ENCODE peak calls at places on chromosomes 5 and 9, in four cellular contexts. One of them, this sample, is unnamed.

GRCh38 chr5:10479226-10479721 is 37.6 kb downstream of the ROPN1L start:
- DNase-seq in H1: no peak
- DNase-seq in GM12878: no peak
- DNase-seq in HepG2: no peak
- DNase-seq in this sample: no peak

GRCh38 chr9:132644251-132644650 is 25.5 kb downstream of the DDX31 start:
- DNase-seq in H1: no peak
- DNase-seq in GM12878: no peak
- DNase-seq in HepG2: peak
- DNase-seq in this sample: peak

GRCh38 chr5:150514708-150515211 is 6.8 kb downstream of the NDST1 start:
- DNase-seq in H1: no peak
- DNase-seq in GM12878: no peak
- DNase-seq in HepG2: peak
- DNase-seq in this sample: no peak

GRCh38 chr9:127021664-127022337 is 100.6 kb downstream of the ANGPTL2 start:
- DNase-seq in H1: no peak
- DNase-seq in GM12878: no peak
- DNase-seq in HepG2: no peak
- DNase-seq in this sample: no peak

GRCh38 chr9:132163457-132163875 is 1.6 kb downstream of the NTNG2 start:
- DNase-seq in H1: no peak
- DNase-seq in GM12878: no peak
- DNase-seq in HepG2: no peak
- DNase-seq in this sample: no peak

GRCh38 chr9:37297592-37297991 is 124.9 kb upstream of the GRHPR start:
- DNase-seq in H1: no peak
- DNase-seq in GM12878: no peak
- DNase-seq in HepG2: no peak
- DNase-seq in this sample: no peak

GRCh38 chr9:21873540-21874221 is 71.2 kb downstream of the MTAP start:
- DNase-seq in H1: no peak
- DNase-seq in GM12878: no peak
- DNase-seq in HepG2: no peak
- DNase-seq in this sample: no peak

GRCh38 chr9:137183980-137184595 is 4.3 kb downstream of the ANAPC2 start:
- DNase-seq in H1: no peak
- DNase-seq in GM12878: no peak
- DNase-seq in HepG2: no peak
- DNase-seq in this sample: no peak

GRCh38 chr5:93035194-93035593 is 545.8 kb downstream of the NR2F1-AS1 start:
- DNase-seq in H1: no peak
- DNase-seq in GM12878: no peak
- DNase-seq in HepG2: no peak
- DNase-seq in this sample: peak

GRCh38 chr9:90942555-90942954 is 140.9 kb downstream of the SYK start:
- DNase-seq in H1: no peak
- DNase-seq in GM12878: peak
- DNase-seq in HepG2: no peak
- DNase-seq in this sample: no peak

GRCh38 chr5:34843482-34843881 is 4.5 kb downstream of the TTC23L start:
- DNase-seq in H1: no peak
- DNase-seq in GM12878: no peak
- DNase-seq in HepG2: no peak
- DNase-seq in this sample: no peak

GRCh38 chr9:131140112-131140511 is 14.7 kb downstream of the NUP214 start:
- DNase-seq in H1: no peak
- DNase-seq in GM12878: no peak
- DNase-seq in HepG2: no peak
- DNase-seq in this sample: no peak

GRCh38 chr9:38390851-38391250 is 1.7 kb upstream of the ALDH1B1 start:
- DNase-seq in H1: no peak
- DNase-seq in GM12878: no peak
- DNase-seq in HepG2: no peak
- DNase-seq in this sample: no peak

GRCh38 chr9:76987594-76988200 is 31.8 kb upstream of the FOXB2 start:
- DNase-seq in H1: peak
- DNase-seq in GM12878: peak
- DNase-seq in HepG2: peak
- DNase-seq in this sample: peak

GRCh38 chr9:118651511-118651910 is 717.7 kb downstream of the BRINP1 start:
- DNase-seq in H1: no peak
- DNase-seq in GM12878: no peak
- DNase-seq in HepG2: no peak
- DNase-seq in this sample: no peak

GRCh38 chr5:140725799-140726471 is 25.7 kb downstream of the ZMAT2 start:
- DNase-seq in H1: peak
- DNase-seq in GM12878: peak
- DNase-seq in HepG2: peak
- DNase-seq in this sample: peak

GRCh38 chr5:151923865-151924264 is 786 bp downstream of the GLRA1 start:
- DNase-seq in H1: peak
- DNase-seq in GM12878: no peak
- DNase-seq in HepG2: no peak
- DNase-seq in this sample: peak

GRCh38 chr9:92289708-92290390 is 3.6 kb downstream of the IARS1 start:
- DNase-seq in H1: no peak
- DNase-seq in GM12878: no peak
- DNase-seq in HepG2: no peak
- DNase-seq in this sample: no peak

GRCh38 chr9:126028746-126029145 is 281.6 kb downstream of the PBX3 start:
- DNase-seq in H1: no peak
- DNase-seq in GM12878: no peak
- DNase-seq in HepG2: no peak
- DNase-seq in this sample: no peak

GRCh38 chr9:89522261-89522978 is 24.5 kb upstream of the SEMA4D start:
- DNase-seq in H1: no peak
- DNase-seq in GM12878: peak
- DNase-seq in HepG2: no peak
- DNase-seq in this sample: no peak

GRCh38 chr9:112115955-112116354 is 59.1 kb downstream of the SUSD1 start:
- DNase-seq in H1: no peak
- DNase-seq in GM12878: no peak
- DNase-seq in HepG2: no peak
- DNase-seq in this sample: no peak

GRCh38 chr5:98763001-98763630 is 10.3 kb upstream of the RGMB start:
- DNase-seq in H1: no peak
- DNase-seq in GM12878: no peak
- DNase-seq in HepG2: no peak
- DNase-seq in this sample: no peak

GRCh38 chr9:96436456-96437126 is 13.4 kb upstream of the HABP4 start:
- DNase-seq in H1: no peak
- DNase-seq in GM12878: no peak
- DNase-seq in HepG2: peak
- DNase-seq in this sample: no peak

GRCh38 chr5:40649493-40650030 is 30.2 kb upstream of the PTGER4 start:
- DNase-seq in H1: no peak
- DNase-seq in GM12878: no peak
- DNase-seq in HepG2: no peak
- DNase-seq in this sample: no peak

GRCh38 chr5:127031147-127031862 is 947 bp upstream of the MARCHF3 start:
- DNase-seq in H1: no peak
- DNase-seq in GM12878: no peak
- DNase-seq in HepG2: no peak
- DNase-seq in this sample: peak

GRCh38 chr5:71601222-71602026 is 14.3 kb downstream of the MCCC2 start:
- DNase-seq in H1: no peak
- DNase-seq in GM12878: peak
- DNase-seq in HepG2: peak
- DNase-seq in this sample: peak

GRCh38 chr5:87127956-87128687 is 139.6 kb upstream of the RASA1 start:
- DNase-seq in H1: no peak
- DNase-seq in GM12878: no peak
- DNase-seq in HepG2: no peak
- DNase-seq in this sample: no peak

GRCh38 chr5:63524281-63524680 is 438.0 kb downstream of the HTR1A start:
- DNase-seq in H1: no peak
- DNase-seq in GM12878: no peak
- DNase-seq in HepG2: no peak
- DNase-seq in this sample: no peak

GRCh38 chr5:170495796-170496195 is 8.0 kb upstream of the KCNIP1 start:
- DNase-seq in H1: no peak
- DNase-seq in GM12878: no peak
- DNase-seq in HepG2: no peak
- DNase-seq in this sample: no peak

GRCh38 chr5:79573983-79574890 is 38.0 kb upstream of the TENT2 start:
- DNase-seq in H1: no peak
- DNase-seq in GM12878: no peak
- DNase-seq in HepG2: no peak
- DNase-seq in this sample: no peak

GRCh38 chr5:7926296-7926695 is 57.3 kb downstream of the MTRR start:
- DNase-seq in H1: no peak
- DNase-seq in GM12878: no peak
- DNase-seq in HepG2: no peak
- DNase-seq in this sample: no peak

GRCh38 chr5:135266301-135266630 is 132.8 kb downstream of the MACROH2A1 start:
- DNase-seq in H1: no peak
- DNase-seq in GM12878: no peak
- DNase-seq in HepG2: no peak
- DNase-seq in this sample: no peak

GRCh38 chr5:132114150-132115121 is 40.8 kb downstream of the CSF2 start:
- DNase-seq in H1: no peak
- DNase-seq in GM12878: no peak
- DNase-seq in HepG2: no peak
- DNase-seq in this sample: no peak

GRCh38 chr9:136857166-136857565 is 5.0 kb downstream of the MAMDC4 start:
- DNase-seq in H1: no peak
- DNase-seq in GM12878: no peak
- DNase-seq in HepG2: no peak
- DNase-seq in this sample: no peak

GRCh38 chr5:72209515-72210115 is 102.3 kb downstream of the MAP1B start:
- DNase-seq in H1: peak
- DNase-seq in GM12878: no peak
- DNase-seq in HepG2: no peak
- DNase-seq in this sample: peak

GRCh38 chr5:124445220-124445619 is 301.2 kb downstream of the ZNF608 start:
- DNase-seq in H1: no peak
- DNase-seq in GM12878: no peak
- DNase-seq in HepG2: no peak
- DNase-seq in this sample: no peak

GRCh38 chr9:90034071-90034470 is 429.3 kb downstream of the GADD45G start:
- DNase-seq in H1: no peak
- DNase-seq in GM12878: no peak
- DNase-seq in HepG2: no peak
- DNase-seq in this sample: no peak

GRCh38 chr9:129223551-129224208 is 45.6 kb upstream of the IER5L start:
- DNase-seq in H1: no peak
- DNase-seq in GM12878: no peak
- DNase-seq in HepG2: peak
- DNase-seq in this sample: no peak

DNA sequence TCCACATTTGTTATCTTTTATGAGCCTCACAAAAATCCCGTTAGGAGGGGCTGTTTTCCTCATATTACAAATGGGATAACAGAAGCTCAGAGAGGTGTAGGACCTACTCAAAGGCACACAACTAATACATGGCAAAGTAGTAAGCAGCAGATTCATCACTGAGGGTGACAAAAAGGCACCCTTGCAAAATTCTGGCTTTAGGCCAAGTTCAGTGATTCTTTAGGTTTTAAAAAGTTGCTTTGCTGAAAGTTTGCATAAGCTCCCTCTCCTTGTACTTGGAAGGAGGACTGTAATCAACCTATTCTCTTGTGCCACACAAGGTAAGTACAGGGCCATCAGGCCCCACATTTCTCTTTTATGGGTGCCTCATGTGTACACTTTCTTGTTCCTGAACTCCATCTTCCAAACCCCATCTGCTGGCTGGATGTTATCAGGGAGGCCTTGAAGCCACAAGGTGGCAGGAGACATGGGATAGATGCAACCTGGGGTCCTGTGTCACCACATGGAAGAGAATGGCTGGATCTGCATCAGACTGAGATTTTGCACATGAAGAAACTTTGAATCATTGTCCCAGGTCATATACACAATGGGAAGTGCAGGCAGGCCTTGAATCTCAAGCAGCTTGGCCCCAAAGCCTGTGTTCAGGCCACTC is 311.6 kb downstream of the MSX2 start:
- DNase-seq in H1: no peak
- DNase-seq in GM12878: no peak
- DNase-seq in HepG2: no peak
- DNase-seq in this sample: no peak
- TF ChIP-seq SP1 in H1: no peak
- TF ChIP-seq SP1 in GM12878: no peak
- TF ChIP-seq SP1 in HepG2: no peak
- TF ChIP-seq SP1 in this sample: no peak

DNA sequence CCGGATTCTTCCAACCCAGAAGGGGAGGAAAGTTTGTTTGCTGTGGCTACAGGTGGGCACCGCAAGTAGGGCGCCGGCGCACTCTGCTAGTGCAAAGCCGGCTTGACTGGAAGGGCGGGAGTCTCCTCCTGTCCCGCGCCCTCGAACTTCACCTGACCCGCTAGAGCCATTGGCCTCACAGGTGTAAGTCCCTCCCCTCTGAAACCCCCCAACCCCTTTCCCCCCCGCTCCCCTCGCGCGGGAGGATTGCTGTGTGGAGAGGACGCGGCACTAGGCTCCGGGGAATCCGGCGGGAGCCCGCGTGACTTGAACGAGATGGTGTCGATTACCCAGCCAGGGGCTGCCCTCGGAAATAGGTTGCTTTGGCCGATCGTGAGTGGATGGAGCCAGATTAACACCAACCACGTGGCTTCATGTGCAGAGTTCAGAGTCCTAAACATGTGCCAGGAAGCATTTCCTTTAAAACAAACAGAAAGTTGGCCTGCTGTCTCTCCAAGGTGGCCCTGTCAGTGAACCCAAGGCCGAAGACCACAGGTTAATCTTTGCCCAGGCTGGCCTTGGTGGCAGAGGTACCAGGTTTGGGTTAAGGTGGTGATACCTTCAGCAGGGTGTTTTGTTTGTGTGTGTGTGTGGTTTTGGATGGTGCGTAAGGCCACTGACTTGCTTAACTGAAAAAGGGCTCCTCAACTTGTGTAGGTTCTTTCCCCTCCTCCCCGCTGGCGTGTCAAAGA is 1.0 kb downstream of the IQGAP2 start:
- DNase-seq in H1: peak
- DNase-seq in GM12878: peak
- DNase-seq in HepG2: peak
- DNase-seq in this sample: peak
- TF ChIP-seq SUZ12 in H1: no peak
- TF ChIP-seq SUZ12 in GM12878: no peak
- TF ChIP-seq SUZ12 in HepG2: no peak
- TF ChIP-seq SUZ12 in this sample: no peak

GRCh38 chr9:70257991-70258691 is 637 bp upstream of the SMC5 start:
- DNase-seq in H1: no peak
- DNase-seq in GM12878: no peak
- DNase-seq in HepG2: peak
- DNase-seq in this sample: peak
- TF ChIP-seq SP1 in H1: no peak
- TF ChIP-seq SP1 in GM12878: no peak
- TF ChIP-seq SP1 in HepG2: no peak
- TF ChIP-seq SP1 in this sample: no peak

DNA sequence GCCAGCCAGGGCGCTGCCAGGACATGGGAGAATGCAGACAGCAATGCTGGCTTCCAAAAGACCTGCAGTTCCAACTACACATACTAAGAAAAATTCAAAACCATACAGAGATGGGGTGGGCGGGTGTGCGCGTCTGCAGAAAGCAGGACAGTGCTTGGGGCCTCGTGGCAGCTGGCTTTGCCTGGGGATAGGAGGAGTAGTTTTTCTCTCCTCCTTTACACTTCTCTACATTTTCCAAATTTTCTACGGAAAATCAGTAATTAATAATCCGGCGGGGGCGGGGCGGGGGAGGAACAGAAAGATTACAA is 43.6 kb upstream of the SARDH start:
- DNase-seq in H1: no peak
- DNase-seq in GM12878: no peak
- DNase-seq in HepG2: no peak
- DNase-seq in this sample: no peak
- TF ChIP-seq SUZ12 in H1: no peak
- TF ChIP-seq SUZ12 in GM12878: no peak
- TF ChIP-seq SUZ12 in HepG2: no peak
- TF ChIP-seq SUZ12 in this sample: no peak

This sample was measured in HEK293T.